ENCODE peak calls at places on chromosomes 16 and 17, in six cellular contexts. P is right cardiac atrium, Z is A673, I is Peyer's patch, G is astrocyte, X is stomach. D is an unnamed sample.

GRCh38 chr16:89033796-89034572 is 57.0 kb upstream of the CBFA2T3 start:
- DNase-seq in P (peak; percentile 31), Z (no peak), I (no peak), G (no peak), X (no peak), D (no peak)

GRCh38 chr17:44362964-44363612 is 565 bp downstream of the FAM171A2 start:
- DNase-seq in P (peak; percentile 60), Z (peak; percentile 26), I (no peak), G (no peak), X (no peak), D (peak; percentile 49)

GRCh38 chr16:78240459-78241222 is 141.2 kb downstream of the WWOX start:
- DNase-seq in P (no peak), Z (no peak), I (no peak), G (no peak), X (peak; percentile 65), D (no peak)

GRCh38 chr17:63634163-63634562 is 11.9 kb downstream of the MAP3K3 start:
- DNase-seq in P (no peak), Z (peak; percentile 40), I (no peak), G (no peak), X (no peak), D (no peak)

GRCh38 chr16:27365142-27366089 is 36.6 kb upstream of the IL21R start:
- DNase-seq in P (no peak), Z (no peak), I (no peak), G (peak; percentile 70), X (no peak), D (no peak)

GRCh38 chr17:48472485-48473281 is 42.7 kb upstream of the SKAP1 start:
- DNase-seq in P (no peak), Z (no peak), I (no peak), G (peak; percentile 92), X (no peak), D (peak; percentile 70)

GRCh38 chr16:2208772-2209171 is 1.9 kb downstream of the BRICD5 start:
- DNase-seq in P (no peak), Z (no peak), I (no peak), G (no peak), X (no peak), D (no peak)

GRCh38 chr16:62041401-62041800 is 5.2 kb upstream of the CDH8 start:
- DNase-seq in P (no peak), Z (peak; percentile 87), I (no peak), G (peak; percentile 20), X (no peak), D (peak; percentile 21)

GRCh38 chr17:44967026-44967906 is 837 bp downstream of the C1QL1 start:
- DNase-seq in P (no peak), Z (no peak), I (no peak), G (no peak), X (no peak), D (no peak)

GRCh38 chr17:76912585-76912984 is 44.4 kb downstream of the MGAT5B start:
- DNase-seq in P (no peak), Z (no peak), I (no peak), G (no peak), X (no peak), D (no peak)

GRCh38 chr16:67516296-67517177 is 12.1 kb upstream of the RIPOR1 start:
- DNase-seq in P (no peak), Z (no peak), I (no peak), G (peak; percentile 72), X (no peak), D (no peak)

GRCh38 chr17:50330151-50330753 is 15.7 kb upstream of the XYLT2 start:
- DNase-seq in P (no peak), Z (no peak), I (no peak), G (no peak), X (no peak), D (no peak)

GRCh38 chr17:38671939-38672720 is 2.6 kb downstream of the EPOP start:
- DNase-seq in P (no peak), Z (no peak), I (no peak), G (no peak), X (no peak), D (no peak)

GRCh38 chr16:57115504-57116182 is 23.3 kb downstream of the CPNE2 start:
- DNase-seq in P (peak; percentile 90), Z (peak; percentile 84), I (no peak), G (peak; percentile 39), X (no peak), D (no peak)

GRCh38 chr16:51722467-51722866 is 571.4 kb upstream of the SALL1 start:
- DNase-seq in P (no peak), Z (no peak), I (no peak), G (no peak), X (no peak), D (no peak)

GRCh38 chr16:51716195-51716594 is 565.1 kb upstream of the SALL1 start:
- DNase-seq in P (no peak), Z (no peak), I (no peak), G (no peak), X (no peak), D (no peak)

GRCh38 chr16:51713502-51713901 is 562.4 kb upstream of the SALL1 start:
- DNase-seq in P (no peak), Z (no peak), I (no peak), G (no peak), X (no peak), D (no peak)

GRCh38 chr16:51723016-51723724 is 572.1 kb upstream of the SALL1 start:
- DNase-seq in P (no peak), Z (peak; percentile 14), I (no peak), G (no peak), X (no peak), D (no peak)

GRCh38 chr16:51719376-51719775 is 568.3 kb upstream of the SALL1 start:
- DNase-seq in P (no peak), Z (peak; percentile 16), I (no peak), G (no peak), X (no peak), D (peak; percentile 3)
- H3K4me1 ChIP-seq in P (no peaks in the 10 kb centered on the region), Z (peaks cover 8% of the 10 kb centered on the region), I (no peaks in the 10 kb centered on the region), G (no peaks in the 10 kb centered on the region), X (no peaks in the 10 kb centered on the region), D (no peaks in the 10 kb centered on the region)

GRCh38 chr17:55433629-55434422 is 12.2 kb upstream of the MMD start:
- DNase-seq in P (no peak), Z (no peak), I (no peak), G (peak; percentile 85), X (peak; percentile 46), D (peak; percentile 40)
- H3K4me1 ChIP-seq in P (no peaks in the 10 kb centered on the region), Z (peaks cover 17% of the 10 kb centered on the region), I (no peaks in the 10 kb centered on the region), G (no peaks in the 10 kb centered on the region), X (peaks cover 33% of the 10 kb centered on the region), D (peaks cover 15% of the 10 kb centered on the region)

DNA sequence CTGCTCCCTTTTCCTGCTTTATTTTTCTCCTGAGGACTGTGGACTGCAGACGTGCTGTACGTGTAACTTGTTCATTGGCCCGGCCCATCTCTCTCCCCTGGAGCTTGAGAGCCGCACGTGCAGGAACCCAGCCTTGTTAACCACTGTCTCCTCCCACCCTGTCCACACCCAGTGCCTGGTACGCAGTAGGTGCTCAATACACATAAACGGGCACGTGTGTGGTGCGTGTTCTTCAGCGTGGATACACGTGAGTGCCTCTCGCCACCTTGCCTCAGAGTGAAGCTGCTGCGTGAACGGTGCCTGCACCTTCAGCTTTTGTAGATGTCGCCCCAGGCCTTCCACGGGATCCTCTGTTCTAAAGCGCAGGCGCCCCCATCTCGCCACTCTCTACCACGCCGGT is 96.3 kb upstream of the CHMP6 start:
- DNase-seq in P (no peak), Z (no peak), I (no peak), G (no peak), X (no peak), D (no peak)
- H3K4me1 ChIP-seq in P (peaks cover 3% of the 10 kb centered on the region), Z (no peaks in the 10 kb centered on the region), I (no peaks in the 10 kb centered on the region), G (peaks cover 30% of the 10 kb centered on the region), X (peaks cover 7% of the 10 kb centered on the region), D (peaks cover 6% of the 10 kb centered on the region)

DNA sequence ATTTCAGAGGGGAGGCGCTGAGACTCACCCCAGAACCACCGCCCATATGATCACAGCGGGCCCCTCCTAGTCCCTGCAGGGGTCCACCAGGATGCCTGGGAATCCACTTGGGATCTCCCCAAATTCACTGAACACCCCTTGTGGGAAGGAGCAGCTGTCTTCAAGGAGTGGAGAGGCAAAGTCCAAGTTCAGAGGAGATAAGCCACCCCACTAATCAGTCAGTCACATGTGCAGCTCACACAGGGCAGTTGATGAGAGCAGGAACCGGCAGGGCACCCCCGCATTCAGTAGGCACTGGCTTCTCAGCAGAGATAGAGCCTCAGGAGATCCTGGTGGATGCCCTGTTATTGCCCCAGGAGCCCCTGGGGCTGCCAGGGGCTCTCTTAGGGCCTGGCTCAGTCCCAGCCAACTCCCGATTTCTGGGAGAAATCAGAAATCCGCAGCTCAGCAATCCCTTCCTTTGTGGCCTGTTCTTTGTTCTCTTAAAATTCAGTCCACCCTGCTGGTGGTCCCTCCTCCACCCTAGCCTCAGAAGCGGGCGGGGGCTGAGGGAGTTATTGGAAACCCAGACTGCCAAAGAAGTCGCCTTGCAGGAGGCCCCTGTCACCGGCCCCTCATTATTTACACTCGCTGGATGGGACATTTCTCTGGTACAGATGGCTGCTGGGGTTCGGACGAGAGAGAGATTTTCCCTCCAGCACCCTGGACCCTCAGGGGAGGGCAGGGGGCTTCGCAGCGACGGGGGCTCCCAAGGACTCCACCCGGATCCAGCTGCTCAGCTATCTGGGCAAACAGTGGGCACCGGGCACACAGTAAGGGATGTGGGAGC is 1.9 kb downstream of the CDC42EP4 start:
- DNase-seq in P (peak; percentile 61), Z (peak; percentile 63), I (no peak), G (no peak), X (peak; percentile 78), D (peak; percentile 56)
- H3K4me1 ChIP-seq in P (peaks cover 15% of the 10 kb centered on the region), Z (peaks cover 44% of the 10 kb centered on the region), I (peaks cover 12% of the 10 kb centered on the region), G (peaks cover 40% of the 10 kb centered on the region), X (peaks cover 62% of the 10 kb centered on the region), D (peaks cover 12% of the 10 kb centered on the region)

GRCh38 chr17:82019905-82020873 is 2.5 kb downstream of the CENPX start:
- DNase-seq in P (peak; percentile 80), Z (peak; percentile 72), I (peak; percentile 42), G (no peak), X (peak; percentile 63), D (peak; percentile 90)

GRCh38 chr17:82021728-82022309 is 859 bp downstream of the CENPX start:
- DNase-seq in P (no peak), Z (no peak), I (no peak), G (no peak), X (no peak), D (peak; percentile 46)

GRCh38 chr17:82022310-82022980 is at the start of gene CENPX:
- DNase-seq in P (no peak), Z (no peak), I (no peak), G (no peak), X (no peak), D (no peak)

GRCh38 chr17:82019208-82019727 is 3.4 kb downstream of the CENPX start:
- DNase-seq in P (no peak), Z (no peak), I (no peak), G (no peak), X (no peak), D (no peak)

GRCh38 chr17:82020874-82021727 is 1.6 kb downstream of the CENPX start:
- DNase-seq in P (peak; percentile 91), Z (peak; percentile 69), I (peak; percentile 63), G (peak; percentile 43), X (peak; percentile 81), D (peak; percentile 90)
- H3K4me1 ChIP-seq in P (peaks cover 3% of the 10 kb centered on the region), Z (peaks cover 20% of the 10 kb centered on the region), I (peaks cover 24% of the 10 kb centered on the region), G (peaks cover 23% of the 10 kb centered on the region), X (peaks cover 60% of the 10 kb centered on the region), D (peaks cover 7% of the 10 kb centered on the region)